ENCODE peak calls at places on chromosomes 5 and 9, in ten cellular contexts. U, F, T, G, W, J, M, S, O and C are unnamed samples.

GRCh38 chr5:36403601-36404311 is 102.1 kb upstream of the RANBP3L start:
- DNase-seq in O (peak; percentile 15), F (peak; percentile 55), T (peak; percentile 52), W (peak; percentile 87), S (no peak), J (no peak), U (no peak), M (no peak), G (no peak), C (no peak)

GRCh38 chr9:132671620-132672412 is 1.6 kb downstream of the GTF3C4 start:
- DNase-seq in T (no peak), M (no peak), S (peak; percentile 73), G (no peak), J (no peak), O (no peak), F (no peak), U (no peak), W (no peak), C (no peak)

GRCh38 chr5:90645024-90645610 is 86.5 kb downstream of the ADGRV1 start:
- DNase-seq in M (no peak), T (no peak), O (no peak), S (no peak), G (no peak), U (peak; percentile 36), W (peak; percentile 47), J (peak; percentile 31), F (no peak), C (peak; percentile 37)

GRCh38 chr5:163529698-163530097 is 24.3 kb downstream of the MAT2B start:
- DNase-seq in S (no peak), U (no peak), M (no peak), T (no peak), F (no peak), O (peak; percentile 69), J (no peak), G (no peak), W (no peak), C (peak; percentile 30)

GRCh38 chr9:89588271-89588879 is 16.4 kb upstream of the GADD45G start:
- DNase-seq in J (no peak), F (no peak), U (no peak), G (no peak), W (no peak), O (no peak), S (no peak), M (no peak), T (no peak), C (no peak)

GRCh38 chr5:172059661-172060100 is 53.2 kb upstream of the FBXW11 start:
- DNase-seq in U (peak; percentile 68), M (no peak), F (no peak), S (peak; percentile 48), T (no peak), J (no peak), G (peak; percentile 38), W (no peak), O (no peak), C (peak; percentile 19)

GRCh38 chr9:104980039-104980654 is 52.2 kb upstream of the ABCA1 start:
- DNase-seq in F (no peak), W (peak; percentile 33), J (no peak), M (no peak), O (no peak), S (no peak), G (no peak), U (no peak), T (no peak), C (no peak)

GRCh38 chr9:116549786-116550660 is 137.1 kb upstream of the TRIM32 start:
- DNase-seq in O (no peak), G (no peak), F (no peak), T (no peak), S (no peak), J (no peak), U (no peak), M (no peak), W (peak; percentile 42), C (no peak)

GRCh38 chr5:141680751-141681201 is 1.3 kb downstream of the ARAP3 start:
- DNase-seq in T (peak; percentile 32), F (no peak), M (peak; percentile 19), O (peak; percentile 88), U (peak; percentile 85), S (peak; percentile 67), J (peak; percentile 40), G (no peak), W (no peak), C (peak; percentile 7)

GRCh38 chr5:170154297-170154696 is 48.6 kb downstream of the FOXI1 start:
- DNase-seq in S (no peak), W (no peak), T (no peak), M (no peak), O (no peak), F (no peak), J (no peak), G (no peak), U (peak; percentile 23), C (no peak)

GRCh38 chr5:139190125-139190524 is 8.0 kb downstream of the SIL1 start:
- DNase-seq in T (no peak), U (no peak), S (no peak), W (peak; percentile 80), F (peak; percentile 75), M (no peak), O (no peak), G (peak; percentile 96), J (no peak), C (no peak)

GRCh38 chr9:120914410-120914809 is 12.2 kb downstream of the TRAF1 start:
- DNase-seq in T (no peak), U (no peak), G (no peak), F (no peak), W (no peak), S (no peak), M (no peak), O (no peak), J (no peak), C (no peak)

GRCh38 chr9:14322211-14323082 is 8.5 kb upstream of the NFIB start:
- DNase-seq in T (peak; percentile 95), S (peak; percentile 80), M (peak; percentile 93), J (peak; percentile 90), O (peak; percentile 93), F (peak; percentile 81), W (peak; percentile 95), U (peak; percentile 89), G (peak; percentile 95), C (peak; percentile 71)